ENCODE peak calls at places on chromosomes 11 and 22, in eight cellular contexts. V is PC-3, Z is body of pancreas, L is spleen, O is tibial nerve, W is foreskin fibroblast, K is mammary epithelial cell, A is left lung. Q is an unnamed sample.

GRCh38 chr11:14190992-14191773 is 167.8 kb downstream of the RRAS2 start:
- DNase-seq in V (no peak), Z (peak; percentile 2), L (no peak), O (no peak), W (no peak), K (no peak), A (no peak), Q (no peak)

GRCh38 chr22:20062766-20063083 is 17.3 kb upstream of the DGCR8 start:
- DNase-seq in V (peak; percentile 42), Z (no peak), L (no peak), O (no peak), W (peak; percentile 17), K (peak; percentile 88), A (no peak), Q (peak; percentile 64)

GRCh38 chr22:31055322-31056159 is 25.6 kb upstream of the SMTN start:
- DNase-seq in V (peak; percentile 83), Z (peak; percentile 94), L (no peak), O (peak; percentile 76), W (peak; percentile 98), K (peak; percentile 96), A (peak; percentile 91), Q (peak; percentile 98)

GRCh38 chr11:48074425-48075181 is 94.2 kb downstream of the PTPRJ start:
- DNase-seq in V (no peak), Z (no peak), L (no peak), O (no peak), W (no peak), K (no peak), A (no peak), Q (no peak)

GRCh38 chr11:35584321-35584720 is 33.9 kb upstream of the FJX1 start:
- DNase-seq in V (peak; percentile 77), Z (no peak), L (no peak), O (no peak), W (peak; percentile 66), K (peak; percentile 76), A (no peak), Q (peak; percentile 32)

GRCh38 chr11:118003021-118003423 is 16.8 kb downstream of the IL10RA start:
- DNase-seq in V (no peak), Z (no peak), L (peak; percentile 83), O (no peak), W (no peak), K (no peak), A (no peak), Q (no peak)

GRCh38 chr11:3169952-3170755 is 5.0 kb upstream of the OSBPL5 start:
- DNase-seq in V (peak; percentile 34), Z (no peak), L (peak; percentile 56), O (no peak), W (no peak), K (no peak), A (no peak), Q (no peak)

GRCh38 chr11:126035718-126036117 is 26.9 kb downstream of the CDON start:
- DNase-seq in V (no peak), Z (no peak), L (no peak), O (no peak), W (no peak), K (no peak), A (no peak), Q (no peak)

GRCh38 chr11:43072096-43072495 is 239.7 kb upstream of the API5 start:
- DNase-seq in V (no peak), Z (no peak), L (no peak), O (no peak), W (no peak), K (no peak), A (no peak), Q (no peak)

GRCh38 chr11:9530901-9531625 is 42.4 kb upstream of the WEE1 start:
- DNase-seq in V (no peak), Z (no peak), L (no peak), O (no peak), W (no peak), K (no peak), A (peak; percentile 52), Q (no peak)

GRCh38 chr11:1375161-1375954 is 14.4 kb upstream of the BRSK2 start:
- DNase-seq in V (no peak), Z (no peak), L (no peak), O (no peak), W (no peak), K (no peak), A (no peak), Q (no peak)

GRCh38 chr11:839280-839623 is 3.1 kb downstream of the POLR2L start:
- DNase-seq in V (no peak), Z (no peak), L (no peak), O (no peak), W (no peak), K (no peak), A (no peak), Q (no peak)

GRCh38 chr22:37280718-37281117 is 1.6 kb upstream of the CYTH4 start:
- DNase-seq in V (no peak), Z (no peak), L (no peak), O (no peak), W (no peak), K (no peak), A (no peak), Q (no peak)

GRCh38 chr22:37281646-37282384 is 493 bp upstream of the CYTH4 start:
- DNase-seq in V (no peak), Z (no peak), L (no peak), O (no peak), W (no peak), K (no peak), A (no peak), Q (no peak)

GRCh38 chr22:37283393-37283937 is 1.2 kb downstream of the CYTH4 start:
- DNase-seq in V (no peak), Z (no peak), L (peak; percentile 90), O (no peak), W (no peak), K (no peak), A (peak; percentile 60), Q (no peak)

GRCh38 chr22:37281195-37281594 is 1.1 kb upstream of the CYTH4 start:
- DNase-seq in V (no peak), Z (no peak), L (no peak), O (no peak), W (no peak), K (no peak), A (no peak), Q (no peak)

DNA sequence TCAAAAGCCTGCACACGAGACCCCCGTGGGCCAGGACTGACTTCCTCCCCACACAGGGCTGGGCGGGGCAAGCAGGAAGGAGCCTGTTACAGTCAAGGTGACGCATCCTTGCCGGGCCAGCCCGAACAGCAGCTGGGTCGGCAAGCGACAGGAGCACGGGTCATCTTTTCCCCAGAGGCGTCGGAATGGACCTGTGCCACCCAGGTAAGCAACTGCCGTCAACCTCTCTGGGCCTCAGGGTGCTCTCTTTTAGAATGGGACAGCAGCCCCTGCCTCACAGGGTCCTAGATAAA is at the start of gene CYTH4:
- DNase-seq in V (peak; percentile 58), Z (peak; percentile 70), L (peak; percentile 98), O (no peak), W (no peak), K (peak; percentile 37), A (peak; percentile 87), Q (peak; percentile 26)
- H3K4me3 ChIP-seq in V (peak within 1 kb of the TSS; percentile 47), Z (no peak within 1 kb of the TSS), L (peak within 1 kb of the TSS; percentile 44), O (peak within 1 kb of the TSS; percentile 48), W (no peak within 1 kb of the TSS), K (no peak within 1 kb of the TSS), A (peak within 1 kb of the TSS; percentile 62), Q (no peak within 1 kb of the TSS)

DNA sequence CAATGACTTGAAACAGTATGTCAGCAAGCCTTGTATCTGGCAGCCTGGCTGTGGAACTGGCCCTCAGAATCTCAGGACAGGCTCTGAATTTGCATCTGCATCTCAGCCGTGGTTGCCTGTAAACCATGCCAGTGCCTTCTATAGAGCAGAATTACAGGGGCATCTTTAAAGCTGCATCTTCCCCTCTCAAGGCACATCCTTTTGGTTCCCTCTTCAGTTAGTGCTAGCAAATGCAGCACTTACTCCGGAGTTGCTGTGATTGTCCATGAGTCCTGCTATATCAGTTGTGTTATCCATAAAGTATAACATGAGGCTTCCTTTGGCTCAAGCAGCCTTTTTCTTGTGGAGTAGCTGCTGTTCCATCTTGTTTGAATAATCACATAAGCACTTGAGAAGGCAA is 53.9 kb upstream of the PARVG start:
- DNase-seq in V (no peak), Z (no peak), L (no peak), O (no peak), W (no peak), K (no peak), A (no peak), Q (no peak)
- TF ChIP-seq CTCF in V (no peak), Z (no peak), L (no peak), O (no peak), W (no peak), K (no peak), A (no peak), Q (no peak)

GRCh38 chr11:73314121-73314948 is 6.3 kb downstream of the ARHGEF17 start:
- DNase-seq in V (no peak), Z (no peak), L (no peak), O (no peak), W (peak; percentile 41), K (peak; percentile 33), A (no peak), Q (peak; percentile 66)

GRCh38 chr11:73311394-73311869 is 3.4 kb downstream of the ARHGEF17 start:
- DNase-seq in V (no peak), Z (no peak), L (no peak), O (no peak), W (no peak), K (no peak), A (no peak), Q (no peak)

GRCh38 chr11:73312036-73312435 is 4.0 kb downstream of the ARHGEF17 start:
- DNase-seq in V (no peak), Z (no peak), L (no peak), O (no peak), W (no peak), K (no peak), A (no peak), Q (no peak)

GRCh38 chr11:73313652-73314051 is 5.6 kb downstream of the ARHGEF17 start:
- DNase-seq in V (no peak), Z (no peak), L (no peak), O (no peak), W (no peak), K (no peak), A (no peak), Q (no peak)

GRCh38 chr11:73312806-73313403 is 4.8 kb downstream of the ARHGEF17 start:
- DNase-seq in V (no peak), Z (no peak), L (no peak), O (no peak), W (peak; percentile 70), K (no peak), A (no peak), Q (no peak)
- H3K4me3 ChIP-seq in V (no peak overlapping the region), Z (no peak overlapping the region), L (no peak overlapping the region), O (peak overlapping the region; percentile 36), W (peak overlapping the region; percentile 85), K (no peak overlapping the region), A (peak overlapping the region; percentile 69), Q (peak overlapping the region; percentile 44)

GRCh38 chr11:104999716-105000115 is 23.3 kb downstream of the CASP5 start:
- DNase-seq in V (no peak), Z (no peak), L (no peak), O (no peak), W (no peak), K (no peak), A (no peak), Q (no peak)

GRCh38 chr11:104995001-104995408 is 26.6 kb upstream of the CASP4 start:
- DNase-seq in V (no peak), Z (no peak), L (no peak), O (no peak), W (no peak), K (no peak), A (no peak), Q (no peak)

GRCh38 chr11:105000797-105001196 is 22.2 kb downstream of the CASP5 start:
- DNase-seq in V (no peak), Z (no peak), L (peak; percentile 80), O (no peak), W (no peak), K (no peak), A (no peak), Q (no peak)

GRCh38 chr11:105000167-105000566 is 22.8 kb downstream of the CASP5 start:
- DNase-seq in V (peak; percentile 48), Z (no peak), L (no peak), O (no peak), W (no peak), K (peak; percentile 8), A (no peak), Q (no peak)

GRCh38 chr11:104997288-104997687 is 25.7 kb downstream of the CASP5 start:
- DNase-seq in V (peak; percentile 71), Z (no peak), L (no peak), O (no peak), W (no peak), K (no peak), A (no peak), Q (peak; percentile 59)
- TF ChIP-seq CTCF in V (peak; percentile 80), Z (peak; percentile 8), L (no peak), O (no peak), W (no peak), K (no peak), A (no peak), Q (peak; percentile 39)

Q was measured in cardiac fibroblast.